ENCODE peak calls at places on chromosome 21, in nine cellular contexts. N, B, K, L, H, A, C, F and E are unnamed samples.

GRCh38 chr21:45001134-45002095 is 61.6 kb downstream of the SLX9 start:
- DNase-seq in N (no peak), B (peak), K (peak), L (no peak), H (peak), A (peak), C (peak), F (no peak), E (no peak)

GRCh38 chr21:34022557-34023335 is 50.6 kb upstream of the MRPS6 start:
- DNase-seq in N (no peak), B (no peak), K (no peak), L (no peak), H (no peak), A (no peak), C (no peak), F (no peak), E (no peak)

GRCh38 chr21:45596704-45597318 is 46.7 kb upstream of the PCBP3 start:
- DNase-seq in N (no peak), B (peak), K (peak), L (peak), H (no peak), A (peak), C (peak), F (peak), E (peak)

GRCh38 chr21:35244514-35244913 is 195.4 kb upstream of the RUNX1 start:
- DNase-seq in N (no peak), B (peak), K (no peak), L (peak), H (no peak), A (peak), C (no peak), F (no peak), E (no peak)

GRCh38 chr21:33314096-33314495 is 10.7 kb upstream of the IFNAR1 start:
- DNase-seq in N (no peak), B (peak), K (no peak), L (no peak), H (no peak), A (no peak), C (no peak), F (no peak), E (no peak)

GRCh38 chr21:46413365-46413696 is 45.4 kb upstream of the DIP2A start:
- DNase-seq in N (no peak), B (no peak), K (no peak), L (no peak), H (no peak), A (no peak), C (no peak), F (no peak), E (no peak)

GRCh38 chr21:45017376-45017960 is 56.9 kb upstream of the ADARB1 start:
- DNase-seq in N (no peak), B (no peak), K (no peak), L (no peak), H (no peak), A (peak), C (peak), F (no peak), E (no peak)

GRCh38 chr21:8991968-8992621 is 1529.3 kb upstream of the TPTE start:
- DNase-seq in N (no peak), B (no peak), K (no peak), L (no peak), H (no peak), A (no peak), C (no peak), F (no peak), E (no peak)

GRCh38 chr21:17195965-17196364 is 316.9 kb upstream of the CXADR start:
- DNase-seq in N (no peak), B (no peak), K (no peak), L (no peak), H (no peak), A (no peak), C (no peak), F (no peak), E (no peak)

GRCh38 chr21:35428041-35428400 is 378.9 kb upstream of the RUNX1 start:
- DNase-seq in N (no peak), B (peak), K (no peak), L (no peak), H (no peak), A (peak), C (no peak), F (no peak), E (no peak)

GRCh38 chr21:27219068-27219467 is 252.2 kb upstream of the ADAMTS5 start:
- DNase-seq in N (no peak), B (peak), K (no peak), L (no peak), H (no peak), A (peak), C (no peak), F (no peak), E (no peak)

DNA sequence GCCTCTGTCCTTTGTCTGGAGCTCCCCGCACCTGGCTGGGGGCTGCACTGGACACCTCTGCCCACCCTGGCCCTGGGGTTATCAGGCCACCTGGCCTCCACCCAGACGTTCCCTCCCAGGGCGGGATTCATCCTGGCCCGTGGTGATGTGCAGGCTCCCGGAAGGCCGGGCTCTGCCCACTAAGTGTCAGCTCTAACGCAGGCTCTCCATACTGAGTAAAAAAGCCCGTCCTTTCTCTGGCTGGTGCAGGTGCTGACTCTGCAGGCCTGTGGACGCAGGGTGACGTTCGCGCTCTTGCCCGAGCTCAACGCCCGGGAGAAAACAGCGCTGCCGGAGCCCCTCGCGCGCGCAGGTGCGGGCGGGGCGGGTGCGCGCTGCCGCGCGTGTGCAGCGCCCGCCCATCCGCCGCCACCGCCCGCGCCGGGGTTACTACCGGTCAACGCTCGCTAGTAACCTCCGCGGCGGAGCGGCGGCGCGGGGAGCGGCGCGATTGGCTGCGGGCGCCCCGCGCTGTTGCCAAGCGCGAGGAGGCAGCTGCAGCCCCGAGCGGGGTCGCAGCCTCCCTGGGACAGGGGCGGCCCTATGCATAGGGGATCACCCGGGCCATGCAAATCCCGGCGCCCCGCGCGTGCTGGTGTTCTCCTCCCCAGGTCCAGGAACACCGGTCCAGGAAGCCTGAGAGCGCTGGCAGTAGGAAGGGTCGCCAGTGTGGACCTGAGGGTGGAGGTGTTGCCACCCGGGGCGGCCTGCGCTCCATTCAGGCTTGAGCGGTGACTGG is 15.7 kb downstream of the ABCG1 start:
- DNase-seq in N (no peak), B (peak), K (peak), L (peak), H (no peak), A (peak), C (peak), F (peak), E (peak)
- TF ChIP-seq CTCF in N (no peak), B (no peak), K (no peak), L (no peak), H (no peak), A (no peak), C (no peak), F (no peak), E (no peak)

GRCh38 chr21:39121600-39122355 is 61.5 kb downstream of the PSMG1 start:
- DNase-seq in N (no peak), B (no peak), K (no peak), L (no peak), H (no peak), A (no peak), C (no peak), F (no peak), E (no peak)

GRCh38 chr21:39123375-39123774 is 59.9 kb downstream of the PSMG1 start:
- DNase-seq in N (no peak), B (no peak), K (no peak), L (no peak), H (no peak), A (no peak), C (no peak), F (no peak), E (no peak)

GRCh38 chr21:39118604-39119215 is 64.5 kb downstream of the PSMG1 start:
- DNase-seq in N (no peak), B (no peak), K (no peak), L (no peak), H (no peak), A (no peak), C (no peak), F (no peak), E (no peak)

GRCh38 chr21:39119696-39120290 is 63.5 kb downstream of the PSMG1 start:
- DNase-seq in N (no peak), B (no peak), K (no peak), L (no peak), H (no peak), A (no peak), C (no peak), F (no peak), E (no peak)

GRCh38 chr21:39120876-39121599 is 62.2 kb downstream of the PSMG1 start:
- DNase-seq in N (no peak), B (no peak), K (no peak), L (no peak), H (no peak), A (no peak), C (no peak), F (no peak), E (no peak)
- TF ChIP-seq CTCF in N (no peak), B (no peak), K (no peak), L (no peak), H (no peak), A (no peak), C (no peak), F (no peak), E (no peak)

DNA sequence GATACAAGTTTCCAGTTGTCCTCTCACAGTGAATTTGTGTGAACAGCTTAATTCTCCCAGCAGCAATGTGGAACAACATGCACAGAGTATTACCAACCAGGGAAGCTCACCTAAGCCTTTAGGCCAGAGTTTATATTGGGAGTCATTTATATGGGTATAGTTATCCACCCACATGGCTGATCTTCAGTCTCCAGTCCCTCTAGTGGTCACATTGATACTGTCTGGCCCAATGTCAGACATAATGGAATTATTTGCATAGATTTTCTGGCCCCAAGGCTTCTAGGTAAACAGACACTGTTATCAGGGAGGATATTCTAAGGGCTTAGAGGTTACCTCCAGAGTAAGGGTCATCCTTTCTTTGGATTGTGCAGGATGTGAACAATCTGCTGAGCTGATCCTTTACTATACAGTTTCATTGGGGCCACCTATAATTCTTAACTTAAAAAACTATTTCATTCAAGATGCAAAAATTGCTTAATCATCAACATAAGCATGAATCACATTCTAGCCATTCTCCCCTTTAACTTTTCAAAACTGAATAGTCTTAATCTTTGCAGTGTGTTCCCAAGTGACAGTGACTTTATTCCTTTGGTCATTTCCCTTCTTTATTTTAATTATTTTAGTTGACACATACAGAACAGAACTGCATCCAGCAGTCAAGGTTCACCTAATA is 210.9 kb downstream of the LTN1 start:
- DNase-seq in N (no peak), B (peak), K (no peak), L (no peak), H (no peak), A (peak), C (no peak), F (no peak), E (peak)
- TF ChIP-seq CTCF in N (peak), B (peak), K (no peak), L (no peak), H (peak), A (peak), C (peak), F (peak), E (no peak)

DNA sequence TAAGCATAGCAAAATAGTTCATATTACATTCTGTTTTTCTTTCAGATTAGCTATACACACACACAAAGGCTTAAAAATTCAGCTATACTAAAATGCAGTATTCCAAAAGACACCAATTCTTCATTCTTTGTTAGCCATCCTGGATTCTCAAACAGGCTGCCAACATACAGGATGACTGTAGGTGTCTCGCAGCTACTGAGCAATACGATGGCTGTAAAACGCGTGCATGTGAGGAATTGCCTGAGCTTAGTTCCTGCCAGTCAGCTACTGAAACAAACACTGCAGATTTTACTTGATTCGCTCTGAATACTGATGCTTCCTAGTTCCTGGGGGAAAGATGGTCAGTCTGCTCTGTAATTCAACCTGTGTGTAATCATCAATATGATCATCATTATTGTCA is 24.7 kb upstream of the HMGN1 start:
- DNase-seq in N (no peak), B (peak), K (no peak), L (no peak), H (no peak), A (peak), C (no peak), F (no peak), E (no peak)
- TF ChIP-seq CTCF in N (peak), B (peak), K (no peak), L (peak), H (peak), A (peak), C (peak), F (no peak), E (peak)

DNA sequence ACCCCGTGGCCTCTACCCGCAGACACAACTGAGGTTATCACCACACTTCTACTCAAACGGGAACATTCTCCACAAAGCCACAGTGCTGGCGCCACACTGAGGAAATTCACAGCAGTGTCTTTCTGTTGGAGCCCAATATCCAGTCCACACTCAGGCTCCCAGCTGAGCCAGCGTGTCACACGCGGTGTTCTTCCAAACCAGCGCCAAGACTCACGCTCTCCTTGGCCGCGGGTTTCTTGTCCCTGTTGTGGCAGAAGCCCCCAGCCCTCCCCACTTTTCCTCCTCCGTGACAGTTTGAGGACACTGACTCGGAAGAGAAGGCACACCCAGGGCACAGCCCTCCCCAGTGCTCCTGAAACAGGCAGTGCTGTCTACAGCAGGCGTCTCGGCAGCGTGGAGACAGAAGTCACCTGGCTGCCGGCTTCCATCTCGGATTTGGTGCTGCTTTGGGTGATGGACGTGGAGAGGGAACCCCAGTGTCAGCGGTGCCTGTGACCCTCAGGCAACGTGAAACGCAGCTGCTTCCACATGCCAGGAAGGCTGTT is 35.4 kb upstream of the AGPAT3 start:
- DNase-seq in N (no peak), B (no peak), K (no peak), L (no peak), H (no peak), A (no peak), C (no peak), F (no peak), E (peak)
- TF ChIP-seq CTCF in N (no peak), B (no peak), K (no peak), L (no peak), H (no peak), A (peak), C (no peak), F (no peak), E (no peak)

GRCh38 chr21:31673513-31673912 is 14.0 kb downstream of the SOD1 start:
- DNase-seq in N (no peak), B (no peak), K (no peak), L (no peak), H (no peak), A (no peak), C (no peak), F (no peak), E (no peak)
- TF ChIP-seq CTCF in N (no peak), B (no peak), K (no peak), L (no peak), H (no peak), A (no peak), C (no peak), F (no peak), E (no peak)